ENCODE peak calls at places on chromosomes 3 and 15, in six cellular contexts. V is activated T-cell treated with anti-CD3 and anti-CD28 coated beads, Interleukin-2, amount 50 U/mL, for 1 hour; G is aorta; D is stimulated activated CD4-positive, alpha-beta T cell treated with anti-CD3 and anti-CD28 coated beads, Interleukin-1b, Interleukin-23, amount 100 ng/mL, for 4 hours; N is RPMI8226; I is KBM-7. Y is an unnamed sample.

GRCh38 chr15:99974246-99974645 is 241.0 kb upstream of the LYSMD4 start:
- DNase-seq in G (peak), V (no peak), I (no peak), D (no peak), N (no peak), Y (no peak)

GRCh38 chr3:179666436-179667035 is 13.7 kb downstream of the USP13 start:
- DNase-seq in I (no peak), N (no peak), G (no peak), D (no peak), V (no peak), Y (no peak)

GRCh38 chr3:115825046-115825445 is 201.7 kb downstream of the GAP43 start:
- DNase-seq in G (no peak), D (no peak), V (no peak), N (no peak), I (no peak), Y (no peak)

GRCh38 chr3:71495708-71496472 is 87.6 kb downstream of the FOXP1 start:
- DNase-seq in N (no peak), I (peak), G (no peak), V (no peak), D (no peak), Y (peak)

GRCh38 chr3:149342413-149343340 is 9.2 kb upstream of the TM4SF18 start:
- DNase-seq in V (no peak), G (no peak), D (no peak), I (peak), N (no peak), Y (peak)

GRCh38 chr15:43941555-43941954 is 114.8 kb downstream of the WDR76 start:
- DNase-seq in V (no peak), N (peak), I (no peak), G (no peak), D (no peak), Y (no peak)

GRCh38 chr3:112633757-112634156 is 7.2 kb downstream of the CCDC80 start:
- DNase-seq in I (no peak), V (no peak), N (no peak), D (no peak), G (no peak), Y (no peak)

GRCh38 chr3:192409838-192410683 is 317.3 kb downstream of the FGF12 start:
- DNase-seq in I (no peak), V (no peak), G (peak), D (no peak), N (no peak), Y (no peak)

GRCh38 chr15:43954181-43954621 is 127.4 kb downstream of the WDR76 start:
- DNase-seq in I (no peak), N (no peak), G (no peak), D (no peak), V (no peak), Y (no peak)